ENCODE peak calls at places on chromosomes 3 and 15, in nine cellular contexts. J is ovary, M is AML-193, A is HuH-7, X is GM13977, T is caudate nucleus, Y is fibroblast of mammary gland, W is COR-L47, Z is NCI-H345. I is an unnamed sample.

GRCh38 chr15:93173369-93173768 is 84.4 kb upstream of the RGMA start:
- DNase-seq in T (no peak), Y (peak), A (no peak), X (no peak), W (no peak), Z (no peak), M (no peak), J (no peak), I (no peak)

GRCh38 chr3:180324791-180325190 is 277.2 kb upstream of the TTC14 start:
- DNase-seq in W (no peak), Z (no peak), Y (no peak), T (no peak), A (no peak), J (no peak), X (no peak), M (no peak), I (no peak)

GRCh38 chr15:57134877-57135276 is 216.4 kb downstream of the TCF12 start:
- DNase-seq in T (no peak), W (no peak), M (no peak), J (no peak), A (no peak), Y (no peak), Z (no peak), X (no peak), I (no peak)

GRCh38 chr3:149494022-149494758 is 19.7 kb downstream of the TM4SF4 start:
- DNase-seq in T (no peak), Y (peak), M (peak), W (peak), A (no peak), Z (peak), X (peak), J (peak), I (peak)

GRCh38 chr3:64321747-64322146 is 96.5 kb upstream of the PRICKLE2 start:
- DNase-seq in W (no peak), Y (peak), J (no peak), M (no peak), Z (no peak), T (no peak), X (no peak), A (no peak), I (no peak)

GRCh38 chr15:57647791-57648130 is 56.1 kb downstream of the MYZAP start:
- DNase-seq in W (no peak), J (peak), M (no peak), X (no peak), Y (peak), A (no peak), T (no peak), Z (no peak), I (no peak)

GRCh38 chr15:98745650-98746374 is 97.5 kb downstream of the IGF1R start:
- DNase-seq in T (no peak), Y (no peak), W (no peak), X (no peak), J (no peak), A (no peak), M (no peak), Z (no peak), I (no peak)

GRCh38 chr15:56261854-56262509 is 18.3 kb upstream of the RFX7 start:
- DNase-seq in W (no peak), Y (no peak), X (no peak), A (no peak), Z (no peak), T (no peak), M (no peak), J (no peak), I (no peak)

GRCh38 chr15:38696120-38696727 is 131.6 kb upstream of the RASGRP1 start:
- DNase-seq in A (no peak), J (no peak), X (peak), M (no peak), Y (peak), Z (no peak), T (no peak), W (no peak), I (peak)

GRCh38 chr3:10992017-10992945 is at the start of gene SLC6A1:
- DNase-seq in J (peak), A (no peak), W (no peak), X (no peak), Y (no peak), T (peak), M (no peak), Z (peak), I (no peak)

GRCh38 chr3:15204005-15204404 is 2.0 kb upstream of the CAPN7 start:
- DNase-seq in Y (peak), X (no peak), A (no peak), W (no peak), Z (no peak), M (no peak), J (no peak), T (no peak), I (no peak)

GRCh38 chr3:125967156-125967555 is 1.8 kb upstream of the ROPN1B start:
- DNase-seq in X (no peak), W (peak), A (no peak), Y (no peak), T (no peak), Z (peak), J (no peak), M (no peak), I (no peak)

I was measured in GM12865.